ENCODE peak calls at places on chromosomes 2 and 18, in four cellular contexts. One of them, this sample, is unnamed.

GRCh38 chr2:178449700-178450573 is 1.0 kb downstream of the PRKRA start:
- DNase-seq in HepG2: peak
- DNase-seq in endothelial cell of umbilical vein: peak
- DNase-seq in SK-N-SH: no peak
- DNase-seq in this sample: no peak

GRCh38 chr2:29755829-29756228 is 165.6 kb downstream of the ALK start:
- DNase-seq in SK-N-SH: no peak
- DNase-seq in endothelial cell of umbilical vein: no peak
- DNase-seq in HepG2: no peak
- DNase-seq in this sample: no peak

GRCh38 chr2:71891155-71891554 is 256.5 kb downstream of the CYP26B1 start:
- DNase-seq in endothelial cell of umbilical vein: no peak
- DNase-seq in HepG2: no peak
- DNase-seq in SK-N-SH: no peak
- DNase-seq in this sample: no peak

GRCh38 chr2:214139630-214140284 is 271.1 kb upstream of the VWC2L start:
- DNase-seq in endothelial cell of umbilical vein: no peak
- DNase-seq in HepG2: no peak
- DNase-seq in SK-N-SH: no peak
- DNase-seq in this sample: no peak

GRCh38 chr2:168343586-168343985 is 96.2 kb upstream of the STK39 start:
- DNase-seq in HepG2: no peak
- DNase-seq in endothelial cell of umbilical vein: no peak
- DNase-seq in SK-N-SH: no peak
- DNase-seq in this sample: no peak

GRCh38 chr2:133949595-133949994 is 304.3 kb upstream of the MGAT5 start:
- DNase-seq in endothelial cell of umbilical vein: no peak
- DNase-seq in HepG2: no peak
- DNase-seq in SK-N-SH: no peak
- DNase-seq in this sample: no peak

GRCh38 chr2:135226961-135227360 is 174.9 kb downstream of the RAB3GAP1 start:
- DNase-seq in HepG2: no peak
- DNase-seq in SK-N-SH: no peak
- DNase-seq in endothelial cell of umbilical vein: no peak
- DNase-seq in this sample: no peak

GRCh38 chr18:58308463-58308862 is 264.4 kb downstream of the NEDD4L start:
- DNase-seq in endothelial cell of umbilical vein: no peak
- DNase-seq in SK-N-SH: no peak
- DNase-seq in HepG2: no peak
- DNase-seq in this sample: no peak

GRCh38 chr2:33166287-33166881 is 219.6 kb downstream of the LTBP1 start:
- DNase-seq in SK-N-SH: no peak
- DNase-seq in HepG2: no peak
- DNase-seq in endothelial cell of umbilical vein: peak
- DNase-seq in this sample: no peak

GRCh38 chr2:11977766-11978524 is 231.5 kb downstream of the LPIN1 start:
- DNase-seq in HepG2: no peak
- DNase-seq in SK-N-SH: no peak
- DNase-seq in endothelial cell of umbilical vein: no peak
- DNase-seq in this sample: no peak

GRCh38 chr2:98157557-98157956 is 70.6 kb downstream of the VWA3B start:
- DNase-seq in endothelial cell of umbilical vein: no peak
- DNase-seq in SK-N-SH: no peak
- DNase-seq in HepG2: no peak
- DNase-seq in this sample: no peak

GRCh38 chr2:204365778-204366177 is 179.5 kb upstream of the PARD3B start:
- DNase-seq in HepG2: no peak
- DNase-seq in SK-N-SH: no peak
- DNase-seq in endothelial cell of umbilical vein: no peak
- DNase-seq in this sample: no peak

GRCh38 chr2:204706939-204707338 is 161.7 kb downstream of the PARD3B start:
- DNase-seq in SK-N-SH: no peak
- DNase-seq in endothelial cell of umbilical vein: no peak
- DNase-seq in HepG2: no peak
- DNase-seq in this sample: no peak

GRCh38 chr2:11748861-11749645 is 2.6 kb downstream of the LPIN1 start:
- DNase-seq in SK-N-SH: no peak
- DNase-seq in HepG2: no peak
- DNase-seq in endothelial cell of umbilical vein: no peak
- DNase-seq in this sample: no peak

GRCh38 chr2:50831666-50832065 is 200.3 kb downstream of the NRXN1 start:
- DNase-seq in SK-N-SH: no peak
- DNase-seq in HepG2: no peak
- DNase-seq in endothelial cell of umbilical vein: no peak
- DNase-seq in this sample: no peak

GRCh38 chr2:7724336-7724735 is 807.1 kb downstream of the RNF144A start:
- DNase-seq in SK-N-SH: no peak
- DNase-seq in endothelial cell of umbilical vein: no peak
- DNase-seq in HepG2: no peak
- DNase-seq in this sample: no peak

GRCh38 chr2:48617618-48618017 is at the start of gene GTF2A1L:
- DNase-seq in endothelial cell of umbilical vein: no peak
- DNase-seq in HepG2: no peak
- DNase-seq in SK-N-SH: no peak
- DNase-seq in this sample: no peak

GRCh38 chr2:201358684-201359083 is 1.5 kb upstream of the FLACC1 start:
- DNase-seq in HepG2: no peak
- DNase-seq in endothelial cell of umbilical vein: peak
- DNase-seq in SK-N-SH: no peak
- DNase-seq in this sample: no peak

GRCh38 chr18:3453540-3454364 is 3.8 kb downstream of the TGIF1 start:
- DNase-seq in endothelial cell of umbilical vein: peak
- DNase-seq in HepG2: peak
- DNase-seq in SK-N-SH: no peak
- DNase-seq in this sample: peak

GRCh38 chr18:7941533-7941932 is 374.4 kb downstream of the PTPRM start:
- DNase-seq in SK-N-SH: peak
- DNase-seq in HepG2: no peak
- DNase-seq in endothelial cell of umbilical vein: peak
- DNase-seq in this sample: no peak

GRCh38 chr18:29305516-29305915 is 1128.6 kb upstream of the CDH2 start:
- DNase-seq in endothelial cell of umbilical vein: no peak
- DNase-seq in SK-N-SH: no peak
- DNase-seq in HepG2: no peak
- DNase-seq in this sample: no peak

GRCh38 chr2:120568975-120569268 is 166.7 kb upstream of the GLI2 start:
- DNase-seq in SK-N-SH: no peak
- DNase-seq in HepG2: no peak
- DNase-seq in endothelial cell of umbilical vein: no peak
- DNase-seq in this sample: no peak

GRCh38 chr18:28854964-28855363 is 678.0 kb upstream of the CDH2 start:
- DNase-seq in endothelial cell of umbilical vein: no peak
- DNase-seq in SK-N-SH: no peak
- DNase-seq in HepG2: no peak
- DNase-seq in this sample: no peak

GRCh38 chr18:6891788-6892187 is 162.3 kb downstream of the ARHGAP28 start:
- DNase-seq in endothelial cell of umbilical vein: no peak
- DNase-seq in HepG2: no peak
- DNase-seq in SK-N-SH: no peak
- DNase-seq in this sample: no peak

GRCh38 chr18:908631-909621 is 4.3 kb downstream of the ADCYAP1 start:
- DNase-seq in HepG2: no peak
- DNase-seq in endothelial cell of umbilical vein: no peak
- DNase-seq in SK-N-SH: peak
- DNase-seq in this sample: no peak

GRCh38 chr2:176101216-176101845 is 1.7 kb downstream of the HOXD12 start:
- DNase-seq in HepG2: no peak
- DNase-seq in SK-N-SH: no peak
- DNase-seq in endothelial cell of umbilical vein: no peak
- DNase-seq in this sample: no peak

GRCh38 chr2:222930862-222931261 is 70.0 kb downstream of the ACSL3 start:
- DNase-seq in HepG2: no peak
- DNase-seq in SK-N-SH: no peak
- DNase-seq in endothelial cell of umbilical vein: peak
- DNase-seq in this sample: no peak

GRCh38 chr2:51350100-51350499 is 318.2 kb upstream of the NRXN1 start:
- DNase-seq in endothelial cell of umbilical vein: peak
- DNase-seq in HepG2: no peak
- DNase-seq in SK-N-SH: no peak
- DNase-seq in this sample: no peak

GRCh38 chr18:48186861-48187260 is 222.3 kb downstream of the ZBTB7C start:
- DNase-seq in endothelial cell of umbilical vein: no peak
- DNase-seq in SK-N-SH: peak
- DNase-seq in HepG2: no peak
- DNase-seq in this sample: no peak

GRCh38 chr18:48184118-48184517 is 225.1 kb downstream of the ZBTB7C start:
- DNase-seq in endothelial cell of umbilical vein: no peak
- DNase-seq in HepG2: no peak
- DNase-seq in SK-N-SH: no peak
- DNase-seq in this sample: no peak

GRCh38 chr18:48183613-48184012 is 225.6 kb downstream of the ZBTB7C start:
- DNase-seq in endothelial cell of umbilical vein: no peak
- DNase-seq in SK-N-SH: no peak
- DNase-seq in HepG2: no peak
- DNase-seq in this sample: no peak

GRCh38 chr18:48188609-48189008 is 220.6 kb downstream of the ZBTB7C start:
- DNase-seq in HepG2: no peak
- DNase-seq in endothelial cell of umbilical vein: no peak
- DNase-seq in SK-N-SH: no peak
- DNase-seq in this sample: no peak

DNA sequence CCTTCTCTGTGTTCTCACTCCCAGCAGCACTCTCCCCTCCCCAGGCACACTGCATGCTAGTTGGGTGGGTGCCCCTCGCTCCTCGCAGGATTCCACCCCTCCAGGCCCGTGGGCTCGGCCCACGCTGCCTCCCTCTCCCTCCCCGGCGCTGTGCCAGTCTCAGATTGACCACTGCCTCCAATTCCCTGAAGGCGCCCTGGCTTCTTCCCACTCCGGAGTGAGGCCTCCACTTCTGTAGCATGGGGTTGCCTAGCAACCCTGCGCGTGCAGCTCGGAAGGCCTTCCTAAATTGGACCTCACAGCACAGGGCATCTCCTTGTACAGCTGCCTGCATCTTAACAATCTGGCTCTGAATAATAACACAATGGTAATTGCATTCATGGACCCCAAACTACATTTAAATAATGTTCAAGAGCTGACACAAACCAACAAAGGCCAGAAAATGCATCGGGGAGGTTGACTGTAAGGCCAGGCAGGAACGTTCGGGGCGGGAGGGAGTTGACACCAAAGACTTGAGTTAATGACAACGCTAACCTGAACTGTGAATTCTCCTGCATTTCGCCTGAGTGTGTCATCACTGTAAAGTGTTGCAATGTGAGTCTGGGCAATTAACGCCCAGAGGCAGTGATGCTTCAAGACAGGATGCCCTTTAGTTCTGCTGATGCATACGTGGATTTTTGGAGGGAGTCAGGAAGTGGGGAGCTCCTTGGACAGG is 222.9 kb downstream of the ZBTB7C start:
- DNase-seq in SK-N-SH: peak
- DNase-seq in HepG2: no peak
- DNase-seq in endothelial cell of umbilical vein: no peak
- DNase-seq in this sample: no peak
- TF ChIP-seq POLR2AphosphoS5 in SK-N-SH: no peak
- TF ChIP-seq POLR2AphosphoS5 in HepG2: no peak
- TF ChIP-seq POLR2AphosphoS5 in endothelial cell of umbilical vein: no peak
- TF ChIP-seq POLR2AphosphoS5 in this sample: no peak

GRCh38 chr2:27959496-27959895 is 69.0 kb downstream of the BABAM2 start:
- DNase-seq in endothelial cell of umbilical vein: peak
- DNase-seq in HepG2: peak
- DNase-seq in SK-N-SH: no peak
- DNase-seq in this sample: peak
- TF ChIP-seq POLR2AphosphoS5 in endothelial cell of umbilical vein: no peak
- TF ChIP-seq POLR2AphosphoS5 in HepG2: no peak
- TF ChIP-seq POLR2AphosphoS5 in SK-N-SH: peak
- TF ChIP-seq POLR2AphosphoS5 in this sample: peak

DNA sequence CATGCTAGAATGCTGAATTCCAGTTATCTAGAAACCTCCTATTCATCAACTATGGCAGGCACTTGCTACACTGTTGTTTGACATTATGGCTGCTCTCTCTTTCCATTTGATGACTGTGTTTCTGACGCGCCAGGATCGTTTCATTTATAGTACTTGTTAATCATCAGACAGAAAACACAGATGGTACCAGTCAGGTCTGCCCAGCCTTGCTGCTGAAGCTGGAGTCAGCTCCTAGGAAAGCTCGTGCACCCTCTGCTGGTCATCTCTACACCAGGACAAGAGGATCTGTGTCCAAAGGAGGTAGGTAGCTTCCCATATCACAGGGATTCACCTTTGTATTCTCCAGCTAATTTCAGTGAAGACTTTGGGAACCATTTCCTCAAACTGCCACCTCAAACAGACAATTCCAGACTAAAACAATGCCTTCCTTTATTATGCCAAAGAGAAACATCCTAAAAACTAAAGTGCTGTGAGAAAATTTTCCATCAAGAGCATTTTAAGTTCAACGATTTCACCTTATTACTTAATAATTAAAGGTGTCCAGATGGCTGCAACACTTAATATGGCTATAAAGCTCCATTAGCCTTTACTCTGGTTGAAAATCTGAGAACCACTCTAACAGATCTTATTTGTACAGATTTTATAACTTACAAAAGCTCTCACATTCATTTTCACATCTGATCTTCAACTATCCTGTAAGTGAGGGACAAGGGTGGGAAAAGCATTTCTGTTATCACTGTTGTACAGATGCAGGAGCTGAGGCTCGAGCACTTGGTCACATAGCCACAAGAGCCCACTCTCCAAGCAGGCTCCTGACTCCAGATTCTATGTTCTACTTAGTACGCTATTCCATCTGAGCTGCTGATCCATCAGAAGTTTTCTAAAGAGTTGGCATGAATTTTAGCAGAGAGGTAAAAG is 17.5 kb downstream of the METTL8 start:
- DNase-seq in endothelial cell of umbilical vein: peak
- DNase-seq in HepG2: peak
- DNase-seq in SK-N-SH: peak
- DNase-seq in this sample: peak
- TF ChIP-seq POLR2AphosphoS5 in endothelial cell of umbilical vein: no peak
- TF ChIP-seq POLR2AphosphoS5 in HepG2: no peak
- TF ChIP-seq POLR2AphosphoS5 in SK-N-SH: no peak
- TF ChIP-seq POLR2AphosphoS5 in this sample: peak

GRCh38 chr18:70260683-70261082 is 28.2 kb upstream of the SOCS6 start:
- DNase-seq in SK-N-SH: no peak
- DNase-seq in endothelial cell of umbilical vein: no peak
- DNase-seq in HepG2: no peak
- DNase-seq in this sample: no peak

GRCh38 chr18:70256994-70257393 is 31.9 kb upstream of the SOCS6 start:
- DNase-seq in SK-N-SH: no peak
- DNase-seq in HepG2: no peak
- DNase-seq in endothelial cell of umbilical vein: no peak
- DNase-seq in this sample: no peak

GRCh38 chr18:70261141-70261788 is 27.6 kb upstream of the SOCS6 start:
- DNase-seq in SK-N-SH: no peak
- DNase-seq in endothelial cell of umbilical vein: no peak
- DNase-seq in HepG2: no peak
- DNase-seq in this sample: no peak

GRCh38 chr18:70256184-70256583 is 32.7 kb upstream of the SOCS6 start:
- DNase-seq in HepG2: no peak
- DNase-seq in SK-N-SH: no peak
- DNase-seq in endothelial cell of umbilical vein: no peak
- DNase-seq in this sample: no peak

DNA sequence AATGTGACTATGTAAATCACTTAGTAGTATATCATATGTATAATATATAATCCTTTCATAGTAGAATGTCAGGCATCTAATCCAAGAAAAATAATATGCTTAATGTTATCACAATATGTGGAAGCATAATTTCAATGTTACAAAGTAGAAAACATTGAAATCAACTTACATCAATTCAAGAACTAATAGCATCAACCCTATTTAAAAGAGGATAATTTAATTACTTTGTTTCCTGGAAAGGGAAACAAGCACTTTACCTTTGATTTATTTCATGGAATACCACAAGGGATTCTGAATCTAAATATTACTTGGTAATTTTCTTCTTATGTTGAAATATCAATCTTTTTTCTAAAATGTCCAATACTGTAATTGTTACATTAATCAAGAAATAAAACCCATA is 30.6 kb upstream of the SOCS6 start:
- DNase-seq in SK-N-SH: no peak
- DNase-seq in endothelial cell of umbilical vein: no peak
- DNase-seq in HepG2: no peak
- DNase-seq in this sample: no peak
- TF ChIP-seq POLR2AphosphoS5 in SK-N-SH: no peak
- TF ChIP-seq POLR2AphosphoS5 in endothelial cell of umbilical vein: no peak
- TF ChIP-seq POLR2AphosphoS5 in HepG2: no peak
- TF ChIP-seq POLR2AphosphoS5 in this sample: no peak